ENCODE peak calls at places on chromosomes 2 and 18, in ten cellular contexts. D, F, V, R, U, Q, G, H, W and E are unnamed samples.
A peak's percentile ranks its signal among the peaks of the same experiment; 100 is the strongest.

GRCh38 chr2:113291191-113291590 is 12.5 kb upstream of the PAX8 start:
- DNase-seq in D (no peak), F (no peak), V (no peak), R (no peak), U (no peak), Q (no peak), G (no peak), H (no peak), W (no peak), E (no peak)

GRCh38 chr2:157172866-157173578 is 84.5 kb upstream of the GALNT5 start:
- DNase-seq in D (no peak), F (no peak), V (no peak), R (no peak), U (no peak), Q (no peak), G (no peak), H (peak; percentile 87), W (no peak), E (no peak)

GRCh38 chr2:170588729-170589128 is 126.4 kb upstream of the SP5 start:
- DNase-seq in D (no peak), F (no peak), V (no peak), R (no peak), U (no peak), Q (no peak), G (no peak), H (no peak), W (no peak), E (no peak)

GRCh38 chr2:2732331-2733119 is 401.4 kb upstream of the MYT1L start:
- DNase-seq in D (no peak), F (no peak), V (no peak), R (no peak), U (no peak), Q (no peak), G (no peak), H (no peak), W (no peak), E (no peak)

GRCh38 chr2:190635781-190636180 is 13.1 kb upstream of the NAB1 start:
- DNase-seq in D (no peak), F (no peak), V (peak; percentile 58), R (no peak), U (no peak), Q (no peak), G (no peak), H (no peak), W (no peak), E (no peak)

GRCh38 chr2:187949859-187950258 is 341.8 kb upstream of the GULP1 start:
- DNase-seq in D (no peak), F (no peak), V (no peak), R (no peak), U (no peak), Q (no peak), G (no peak), H (no peak), W (no peak), E (no peak)

GRCh38 chr2:207394812-207395534 is 134.8 kb upstream of the CREB1 start:
- DNase-seq in D (no peak), F (no peak), V (no peak), R (no peak), U (no peak), Q (peak; percentile 9), G (no peak), H (peak; percentile 99), W (no peak), E (no peak)

GRCh38 chr2:239157269-239157668 is 243.6 kb downstream of the HDAC4 start:
- DNase-seq in D (no peak), F (peak; percentile 43), V (no peak), R (no peak), U (no peak), Q (no peak), G (no peak), H (no peak), W (no peak), E (no peak)

GRCh38 chr2:135164431-135164830 is 112.3 kb downstream of the RAB3GAP1 start:
- DNase-seq in D (no peak), F (no peak), V (peak; percentile 5), R (no peak), U (no peak), Q (peak; percentile 26), G (no peak), H (peak; percentile 64), W (no peak), E (peak; percentile 82)

GRCh38 chr2:163800889-163801498 is 65.2 kb upstream of the FIGN start:
- DNase-seq in D (no peak), F (no peak), V (no peak), R (no peak), U (no peak), Q (peak; percentile 2), G (no peak), H (no peak), W (no peak), E (no peak)

GRCh38 chr18:3256693-3257626 is 5.0 kb upstream of the MYL12B start:
- DNase-seq in D (no peak), F (no peak), V (no peak), R (no peak), U (no peak), Q (no peak), G (no peak), H (peak; percentile 40), W (no peak), E (no peak)

GRCh38 chr2:220753486-220753885 is 818.6 kb downstream of the EPHA4 start:
- DNase-seq in D (no peak), F (no peak), V (no peak), R (no peak), U (no peak), Q (no peak), G (no peak), H (no peak), W (no peak), E (no peak)

GRCh38 chr2:68403199-68403644 is 38.1 kb downstream of the PLEK start:
- DNase-seq in D (no peak), F (no peak), V (no peak), R (no peak), U (no peak), Q (no peak), G (no peak), H (no peak), W (no peak), E (no peak)

GRCh38 chr2:120672526-120673204 is 63.0 kb upstream of the GLI2 start:
- DNase-seq in D (no peak), F (peak; percentile 63), V (no peak), R (no peak), U (no peak), Q (no peak), G (no peak), H (no peak), W (no peak), E (no peak)

GRCh38 chr2:212367431-212367830 is 171.2 kb downstream of the ERBB4 start:
- DNase-seq in D (no peak), F (no peak), V (no peak), R (no peak), U (no peak), Q (no peak), G (no peak), H (no peak), W (no peak), E (no peak)

GRCh38 chr2:202278944-202279343 is 13.4 kb downstream of the NOP58 start:
- DNase-seq in D (no peak), F (no peak), V (no peak), R (no peak), U (no peak), Q (no peak), G (peak; percentile 56), H (peak; percentile 79), W (no peak), E (no peak)

GRCh38 chr18:23207191-23207955 is 72.1 kb downstream of the CABLES1 start:
- DNase-seq in D (no peak), F (no peak), V (no peak), R (no peak), U (no peak), Q (no peak), G (no peak), H (peak; percentile 30), W (no peak), E (peak; percentile 26)

GRCh38 chr2:9135804-9136558 is 70.6 kb upstream of the ASAP2 start:
- DNase-seq in D (no peak), F (no peak), V (no peak), R (no peak), U (no peak), Q (no peak), G (no peak), H (no peak), W (no peak), E (no peak)

GRCh38 chr2:216548901-216549321 is 50.3 kb downstream of the RPL37A start:
- DNase-seq in D (peak; percentile 54), F (peak; percentile 83), V (no peak), R (no peak), U (no peak), Q (no peak), G (peak; percentile 92), H (peak; percentile 53), W (no peak), E (no peak)

GRCh38 chr2:103289101-103289725 is 527.4 kb downstream of the TMEM182 start:
- DNase-seq in D (no peak), F (no peak), V (no peak), R (no peak), U (no peak), Q (no peak), G (peak; percentile 34), H (no peak), W (no peak), E (no peak)

GRCh38 chr2:156457523-156458228 is 21.5 kb downstream of the GPD2 start:
- DNase-seq in D (no peak), F (no peak), V (no peak), R (no peak), U (no peak), Q (no peak), G (no peak), H (no peak), W (no peak), E (no peak)

GRCh38 chr2:31523871-31524492 is 56.8 kb downstream of the SRD5A2 start:
- DNase-seq in D (no peak), F (no peak), V (peak; percentile 70), R (no peak), U (peak; percentile 1), Q (peak; percentile 49), G (peak; percentile 34), H (peak; percentile 73), W (peak; percentile 22), E (peak; percentile 19)

GRCh38 chr2:30686669-30687068 is 120.6 kb downstream of the CAPN13 start:
- DNase-seq in D (no peak), F (no peak), V (no peak), R (no peak), U (no peak), Q (peak; percentile 79), G (no peak), H (no peak), W (no peak), E (peak; percentile 56)